ENCODE peak calls at places on chromosomes 16 and 17, in seven cellular contexts. K is A673; R is A549; G is naive thymus-derived CD4-positive, alpha-beta T cell; V is heart right ventricle; W is cardiac muscle cell; H is OCI-LY7. U is an unnamed sample.

GRCh38 chr16:87854053-87854906 is 15.0 kb downstream of the SLC7A5 start:
- DNase-seq in G (no peak), K (no peak), W (no peak), R (no peak), V (no peak), H (no peak), U (no peak)

GRCh38 chr17:76018340-76018680 is 8.8 kb downstream of the EVPL start:
- DNase-seq in G (no peak), H (no peak), V (no peak), W (no peak), R (no peak), K (no peak), U (no peak)

GRCh38 chr16:3467920-3468319 is 24.4 kb downstream of the NAA60 start:
- DNase-seq in K (peak; percentile 54), W (no peak), G (no peak), V (no peak), R (no peak), H (peak; percentile 14), U (no peak)

GRCh38 chr17:80992948-80993624 is 1.4 kb downstream of the CHMP6 start:
- DNase-seq in W (no peak), K (no peak), R (no peak), V (no peak), H (no peak), G (no peak), U (no peak)

GRCh38 chr16:89690392-89690901 is 4.0 kb downstream of the CDK10 start:
- DNase-seq in R (no peak), G (no peak), W (no peak), V (no peak), K (no peak), H (no peak), U (no peak)

GRCh38 chr16:50274771-50275415 is 8.5 kb downstream of the ADCY7 start:
- DNase-seq in R (no peak), H (peak; percentile 18), G (no peak), W (no peak), V (no peak), K (no peak), U (no peak)

GRCh38 chr16:67425046-67425445 is 5.9 kb upstream of the HSD11B2 start:
- DNase-seq in R (no peak), H (no peak), V (no peak), W (no peak), G (no peak), K (no peak), U (no peak)

GRCh38 chr17:69339937-69340336 is 13.0 kb upstream of the ABCA5 start:
- DNase-seq in G (no peak), R (no peak), W (no peak), V (no peak), H (no peak), K (no peak), U (no peak)

GRCh38 chr16:67246081-67246944 is 968 bp downstream of the FHOD1 start:
- DNase-seq in H (peak; percentile 62), V (peak; percentile 88), K (peak; percentile 95), R (peak; percentile 56), W (peak; percentile 89), G (no peak), U (peak; percentile 90)

GRCh38 chr16:22098538-22099255 is 6.4 kb downstream of the VWA3A start:
- DNase-seq in W (peak; percentile 49), G (no peak), R (peak; percentile 80), K (peak; percentile 82), H (peak; percentile 76), V (peak; percentile 12), U (peak; percentile 47)

GRCh38 chr16:68272501-68273209 is 8.3 kb downstream of the SLC7A6 start:
- DNase-seq in W (no peak), G (peak; percentile 35), K (no peak), V (no peak), R (no peak), H (peak; percentile 82), U (no peak)

GRCh38 chr17:21549107-21549687 is 143.1 kb upstream of the KCNJ18 start:
- DNase-seq in V (no peak), W (no peak), H (peak; percentile 6), K (no peak), G (no peak), R (no peak), U (no peak)

GRCh38 chr17:31549525-31550388 is 158.3 kb downstream of the RAB11FIP4 start:
- DNase-seq in V (peak; percentile 91), G (peak; percentile 75), W (peak; percentile 89), K (peak; percentile 89), H (peak; percentile 87), R (peak; percentile 87), U (peak; percentile 94)

GRCh38 chr16:89288577-89288844 is 71.0 kb downstream of the ZNF778 start:
- DNase-seq in G (no peak), V (no peak), K (no peak), R (no peak), H (no peak), W (no peak), U (no peak)

GRCh38 chr17:63991611-63992010 is 6.5 kb upstream of the PRR29 start:
- DNase-seq in H (no peak), W (no peak), V (no peak), G (no peak), K (no peak), R (no peak), U (no peak)

GRCh38 chr17:47742319-47743181 is 9.5 kb downstream of the TBX21 start:
- DNase-seq in V (no peak), G (peak; percentile 35), W (peak; percentile 77), K (no peak), H (peak; percentile 61), R (no peak), U (peak; percentile 27)

GRCh38 chr17:10349403-10349802 is 23.4 kb downstream of the MYH13 start:
- DNase-seq in R (no peak), H (no peak), G (no peak), V (no peak), W (no peak), K (peak; percentile 37), U (no peak)

GRCh38 chr17:28274591-28275265 is 44.3 kb upstream of the TMEM97 start:
- DNase-seq in R (no peak), W (no peak), G (no peak), K (no peak), V (no peak), H (no peak), U (no peak)

GRCh38 chr16:53821487-53821886 is 117.5 kb downstream of the FTO start:
- DNase-seq in G (no peak), R (no peak), V (no peak), W (no peak), H (no peak), K (no peak), U (no peak)

GRCh38 chr16:53814791-53815190 is 110.8 kb downstream of the FTO start:
- DNase-seq in R (no peak), H (no peak), K (no peak), W (no peak), V (no peak), G (no peak), U (no peak)

GRCh38 chr16:53817117-53817516 is 113.2 kb downstream of the FTO start:
- DNase-seq in G (no peak), V (no peak), R (peak; percentile 62), H (no peak), K (peak; percentile 56), W (no peak), U (no peak)

GRCh38 chr16:53816211-53816610 is 112.3 kb downstream of the FTO start:
- DNase-seq in H (no peak), R (no peak), W (no peak), V (no peak), G (no peak), K (no peak), U (no peak)

DNA sequence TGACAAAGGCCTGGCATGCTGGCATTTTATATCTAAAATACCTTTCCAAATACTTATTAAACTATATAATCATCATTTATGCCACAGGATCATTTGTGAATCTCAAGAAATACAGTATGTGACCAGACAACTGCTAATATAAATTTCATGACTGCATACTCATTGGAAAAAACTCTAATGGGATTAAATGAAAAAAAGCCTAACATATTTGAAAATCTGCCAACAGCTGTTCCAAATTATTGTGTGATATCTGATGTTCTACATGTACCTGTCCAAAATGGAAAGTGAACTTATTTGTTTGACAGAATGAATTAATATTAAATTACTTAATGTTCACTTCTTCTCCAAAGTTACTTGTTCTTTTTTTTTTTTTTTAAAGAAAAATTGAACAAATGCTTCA is 113.9 kb downstream of the FTO start:
- DNase-seq in K (peak; percentile 53), H (no peak), W (no peak), V (no peak), G (no peak), R (no peak), U (no peak)
- H3K4me1 ChIP-seq in K (peaks cover 30% of the 10 kb centered on the region), H (no peaks in the 10 kb centered on the region), W (peaks cover 4% of the 10 kb centered on the region), V (peaks cover 7% of the 10 kb centered on the region), G (peaks cover 9% of the 10 kb centered on the region), R (peaks cover 50% of the 10 kb centered on the region), U (no peaks in the 10 kb centered on the region)

GRCh38 chr16:31913668-31914067 is 40.1 kb downstream of the ZNF267 start:
- DNase-seq in R (no peak), V (no peak), K (no peak), G (no peak), H (no peak), W (no peak), U (no peak)
- H3K9me3 ChIP-seq in R (peaks cover 94% of the 10 kb centered on the region), V (peaks cover 27% of the 10 kb centered on the region), K (peaks cover 92% of the 10 kb centered on the region), G (peaks cover 52% of the 10 kb centered on the region), H (peaks cover 98% of the 10 kb centered on the region), W (peaks cover 33% of the 10 kb centered on the region), U (peaks cover 28% of the 10 kb centered on the region)

GRCh38 chr16:30996324-30996999 is 11.5 kb downstream of the HSD3B7 start:
- DNase-seq in W (no peak), R (peak; percentile 68), K (no peak), V (no peak), H (peak; percentile 17), G (no peak), U (no peak)
- H3K4me3 ChIP-seq in W (peak overlapping the region; percentile 30), R (peak overlapping the region; percentile 61), K (peak overlapping the region; percentile 50), V (peak overlapping the region; percentile 64), H (peak overlapping the region; percentile 72), G (peak overlapping the region; percentile 78), U (no peak overlapping the region)

GRCh38 chr16:11696266-11697012 is 28.2 kb downstream of the SNN start:
- DNase-seq in R (no peak), K (no peak), G (no peak), H (no peak), W (no peak), V (no peak), U (no peak)
- H3K4me1 ChIP-seq in R (peaks cover 27% of the 10 kb centered on the region), K (no peaks in the 10 kb centered on the region), G (peaks cover 7% of the 10 kb centered on the region), H (peaks cover 17% of the 10 kb centered on the region), W (peaks cover 10% of the 10 kb centered on the region), V (peaks cover 12% of the 10 kb centered on the region), U (no peaks in the 10 kb centered on the region)